ENCODE peak calls at places on chromosomes 2 and 18, in five cellular contexts. G is SK-MEL-5, X is A549, Z is left ventricle myocardium inferior, Y is hypothalamus. J is an unnamed sample.
A peak's percentile ranks its signal among the peaks of the same experiment; 100 is the strongest.

GRCh38 chr18:23506393-23506792 is 3.1 kb downstream of the RMC1 start:
- DNase-seq in G (no peak), X (no peak), Z (no peak), Y (no peak), J (no peak)

GRCh38 chr2:209383212-209383611 is 40.6 kb upstream of the MAP2 start:
- DNase-seq in G (no peak), X (peak; percentile 2), Z (no peak), Y (no peak), J (no peak)

GRCh38 chr18:12046046-12046750 is 47.4 kb upstream of the ANKRD62 start:
- DNase-seq in G (no peak), X (no peak), Z (no peak), Y (no peak), J (no peak)

GRCh38 chr2:95231723-95232122 is 24.4 kb downstream of the ZNF892 start:
- DNase-seq in G (peak; percentile 86), X (peak; percentile 23), Z (peak; percentile 17), Y (peak; percentile 19), J (peak; percentile 94)

GRCh38 chr2:226362991-226363390 is 436.6 kb downstream of the IRS1 start:
- DNase-seq in G (no peak), X (no peak), Z (no peak), Y (no peak), J (no peak)

GRCh38 chr2:51301376-51301775 is 269.4 kb upstream of the NRXN1 start:
- DNase-seq in G (no peak), X (no peak), Z (no peak), Y (no peak), J (no peak)

GRCh38 chr18:37426536-37427080 is 139.0 kb downstream of the CELF4 start:
- DNase-seq in G (no peak), X (no peak), Z (no peak), Y (no peak), J (no peak)

GRCh38 chr2:156332452-156333273 is at the start of gene NR4A2:
- DNase-seq in G (peak; percentile 84), X (peak; percentile 80), Z (peak; percentile 88), Y (peak; percentile 47), J (peak; percentile 84)

GRCh38 chr2:213733893-213734292 is 449.6 kb downstream of the SPAG16 start:
- DNase-seq in G (no peak), X (no peak), Z (no peak), Y (no peak), J (no peak)

GRCh38 chr2:230441188-230441897 is 25.3 kb downstream of the SP100 start:
- DNase-seq in G (no peak), X (no peak), Z (no peak), Y (no peak), J (no peak)

GRCh38 chr2:37573818-37574388 is 97.5 kb downstream of the CDC42EP3 start:
- DNase-seq in G (no peak), X (no peak), Z (no peak), Y (no peak), J (no peak)

GRCh38 chr2:19664651-19665050 is 237.1 kb downstream of the TTC32 start:
- DNase-seq in G (no peak), X (no peak), Z (no peak), Y (no peak), J (no peak)

GRCh38 chr2:118980573-118980972 is 38.6 kb downstream of the MARCO start:
- DNase-seq in G (no peak), X (no peak), Z (no peak), Y (no peak), J (no peak)

GRCh38 chr2:61510674-61511671 is 27.2 kb downstream of the XPO1 start:
- DNase-seq in G (no peak), X (no peak), Z (no peak), Y (no peak), J (no peak)

GRCh38 chr2:197674060-197674459 is 1.3 kb downstream of the RFTN2 start:
- DNase-seq in G (peak; percentile 47), X (no peak), Z (no peak), Y (no peak), J (no peak)

GRCh38 chr2:129719335-129719734 is 260.1 kb upstream of the RAB6C start:
- DNase-seq in G (no peak), X (no peak), Z (no peak), Y (no peak), J (no peak)

GRCh38 chr2:67828066-67828465 is 234.7 kb downstream of the C1D start:
- DNase-seq in G (no peak), X (no peak), Z (no peak), Y (no peak), J (no peak)

GRCh38 chr2:58571181-58571852 is 330.2 kb upstream of the FANCL start:
- DNase-seq in G (peak; percentile 87), X (peak; percentile 44), Z (no peak), Y (no peak), J (peak; percentile 56)

GRCh38 chr2:36294290-36294689 is 61.3 kb upstream of the CRIM1 start:
- DNase-seq in G (no peak), X (no peak), Z (no peak), Y (no peak), J (no peak)

GRCh38 chr2:48406950-48407349 is 123.0 kb upstream of the STON1 start:
- DNase-seq in G (no peak), X (no peak), Z (no peak), Y (no peak), J (no peak)

GRCh38 chr2:98899041-98899702 is 36.9 kb downstream of the CRACDL start:
- DNase-seq in G (no peak), X (no peak), Z (no peak), Y (no peak), J (no peak)

GRCh38 chr2:72779495-72779894 is 46.3 kb downstream of the EXOC6B start:
- DNase-seq in G (peak; percentile 15), X (no peak), Z (no peak), Y (no peak), J (no peak)

GRCh38 chr2:113117594-113118262 is 9.7 kb upstream of the IL1RN start:
- DNase-seq in G (no peak), X (no peak), Z (no peak), Y (no peak), J (no peak)

GRCh38 chr2:173359231-173359630 is 4.6 kb downstream of the CDCA7 start:
- DNase-seq in G (no peak), X (no peak), Z (no peak), Y (no peak), J (no peak)

GRCh38 chr2:196915512-196916189 is 10.9 kb downstream of the PGAP1 start:
- DNase-seq in G (no peak), X (no peak), Z (no peak), Y (no peak), J (no peak)

GRCh38 chr2:2026252-2026831 is 282.0 kb upstream of the PXDN start:
- DNase-seq in G (no peak), X (no peak), Z (no peak), Y (no peak), J (no peak)

GRCh38 chr2:160257015-160257741 is 57.1 kb upstream of the ITGB6 start:
- DNase-seq in G (no peak), X (no peak), Z (no peak), Y (no peak), J (no peak)